ENCODE peak calls at places on chromosomes 7 and 10, in six cellular contexts. D, N, C, R, H and Z are unnamed samples.

GRCh38 chr7:69677905-69678793 is 79.9 kb downstream of the AUTS2 start:
- DNase-seq in D (no peak), N (no peak), C (no peak), R (no peak), H (no peak), Z (no peak)

GRCh38 chr7:77467453-77467852 is 51.3 kb upstream of the GSAP start:
- DNase-seq in D (peak), N (no peak), C (no peak), R (peak), H (no peak), Z (no peak)

GRCh38 chr10:79385804-79386531 is 38.7 kb downstream of the PPIF start:
- DNase-seq in D (no peak), N (no peak), C (no peak), R (peak), H (no peak), Z (no peak)

GRCh38 chr7:99224263-99224947 is 16.5 kb upstream of the KPNA7 start:
- DNase-seq in D (no peak), N (no peak), C (no peak), R (no peak), H (peak), Z (no peak)

GRCh38 chr7:55026867-55027490 is 8.2 kb downstream of the EGFR start:
- DNase-seq in D (no peak), N (no peak), C (no peak), R (no peak), H (peak), Z (no peak)

GRCh38 chr7:150481207-150481920 is 30.9 kb downstream of the GIMAP8 start:
- DNase-seq in D (no peak), N (no peak), C (no peak), R (no peak), H (no peak), Z (no peak)

GRCh38 chr10:133394064-133394663 is at the start of gene MTG1:
- DNase-seq in D (peak), N (no peak), C (peak), R (peak), H (peak), Z (peak)

GRCh38 chr10:124414077-124414476 is 4.6 kb downstream of the OAT start:
- DNase-seq in D (no peak), N (no peak), C (no peak), R (no peak), H (no peak), Z (no peak)

GRCh38 chr7:99357701-99358490 is 16.6 kb upstream of the ARPC1B start:
- DNase-seq in D (no peak), N (no peak), C (no peak), R (no peak), H (no peak), Z (no peak)

GRCh38 chr7:11228515-11228914 is 254.8 kb downstream of the PHF14 start:
- DNase-seq in D (peak), N (no peak), C (no peak), R (no peak), H (peak), Z (no peak)

GRCh38 chr10:75679546-75679945 is 248.1 kb downstream of the LRMDA start:
- DNase-seq in D (no peak), N (no peak), C (no peak), R (no peak), H (no peak), Z (no peak)